ENCODE peak calls at places on chromosomes 4 and X, in ten cellular contexts. One of them, this sample, is unnamed. For H3K9me3, the result is how much of the 10 kb centered on the place peaks cover.

GRCh38 chrX:54710920-54711319 is 87.1 kb downstream of the ITIH6 start:
- DNase-seq in A549: no peak
- DNase-seq in IMR-90: no peak
- DNase-seq in colonic mucosa: no peak
- DNase-seq in cardiac muscle cell: no peak
- DNase-seq in spleen: no peak
- DNase-seq in CD4-positive, alpha-beta T cell: no peak
- DNase-seq in ovary: no peak
- DNase-seq in body of pancreas: no peak
- DNase-seq in neural progenitor cell: no peak
- DNase-seq in this sample: no peak

GRCh38 chr4:71709961-71710360 is 73.9 kb downstream of the GC start:
- DNase-seq in A549: no peak
- DNase-seq in IMR-90: no peak
- DNase-seq in colonic mucosa: no peak
- DNase-seq in cardiac muscle cell: peak
- DNase-seq in spleen: no peak
- DNase-seq in CD4-positive, alpha-beta T cell: no peak
- DNase-seq in ovary: no peak
- DNase-seq in body of pancreas: no peak
- DNase-seq in neural progenitor cell: peak
- DNase-seq in this sample: no peak

GRCh38 chr4:664713-665231 is 9.3 kb downstream of the ATP5ME start:
- DNase-seq in A549: no peak
- DNase-seq in IMR-90: no peak
- DNase-seq in colonic mucosa: no peak
- DNase-seq in cardiac muscle cell: no peak
- DNase-seq in spleen: peak
- DNase-seq in CD4-positive, alpha-beta T cell: no peak
- DNase-seq in ovary: peak
- DNase-seq in body of pancreas: no peak
- DNase-seq in neural progenitor cell: no peak
- DNase-seq in this sample: no peak

GRCh38 chr4:157700898-157701694 is 471.7 kb downstream of the GASK1B start:
- DNase-seq in A549: no peak
- DNase-seq in IMR-90: no peak
- DNase-seq in colonic mucosa: no peak
- DNase-seq in cardiac muscle cell: peak
- DNase-seq in spleen: no peak
- DNase-seq in CD4-positive, alpha-beta T cell: no peak
- DNase-seq in ovary: no peak
- DNase-seq in body of pancreas: no peak
- DNase-seq in neural progenitor cell: no peak
- DNase-seq in this sample: no peak

GRCh38 chr4:3369781-3370660 is 71.7 kb upstream of the HGFAC start:
- DNase-seq in A549: no peak
- DNase-seq in IMR-90: peak
- DNase-seq in colonic mucosa: no peak
- DNase-seq in cardiac muscle cell: peak
- DNase-seq in spleen: no peak
- DNase-seq in CD4-positive, alpha-beta T cell: no peak
- DNase-seq in ovary: no peak
- DNase-seq in body of pancreas: no peak
- DNase-seq in neural progenitor cell: peak
- DNase-seq in this sample: no peak

GRCh38 chr4:119093042-119093827 is 42.4 kb upstream of the MYOZ2 start:
- DNase-seq in A549: peak
- DNase-seq in IMR-90: peak
- DNase-seq in colonic mucosa: peak
- DNase-seq in cardiac muscle cell: no peak
- DNase-seq in spleen: no peak
- DNase-seq in CD4-positive, alpha-beta T cell: no peak
- DNase-seq in ovary: no peak
- DNase-seq in body of pancreas: no peak
- DNase-seq in neural progenitor cell: no peak
- DNase-seq in this sample: no peak

GRCh38 chr4:38119663-38120374 is 159.6 kb downstream of the PTTG2 start:
- DNase-seq in A549: no peak
- DNase-seq in IMR-90: peak
- DNase-seq in colonic mucosa: no peak
- DNase-seq in cardiac muscle cell: peak
- DNase-seq in spleen: no peak
- DNase-seq in CD4-positive, alpha-beta T cell: no peak
- DNase-seq in ovary: peak
- DNase-seq in body of pancreas: no peak
- DNase-seq in neural progenitor cell: no peak
- DNase-seq in this sample: peak

GRCh38 chrX:110954428-110954827 is 141.6 kb upstream of the PAK3 start:
- DNase-seq in A549: no peak
- DNase-seq in IMR-90: no peak
- DNase-seq in colonic mucosa: no peak
- DNase-seq in cardiac muscle cell: no peak
- DNase-seq in spleen: no peak
- DNase-seq in CD4-positive, alpha-beta T cell: no peak
- DNase-seq in ovary: no peak
- DNase-seq in body of pancreas: no peak
- DNase-seq in neural progenitor cell: no peak
- DNase-seq in this sample: no peak

GRCh38 chr4:119337010-119337409 is 15.1 kb upstream of the FABP2 start:
- DNase-seq in A549: no peak
- DNase-seq in IMR-90: no peak
- DNase-seq in colonic mucosa: no peak
- DNase-seq in cardiac muscle cell: peak
- DNase-seq in spleen: no peak
- DNase-seq in CD4-positive, alpha-beta T cell: no peak
- DNase-seq in ovary: no peak
- DNase-seq in body of pancreas: no peak
- DNase-seq in neural progenitor cell: no peak
- DNase-seq in this sample: no peak

GRCh38 chrX:45200741-45201234 is at the start of gene DIPK2B:
- DNase-seq in A549: no peak
- DNase-seq in IMR-90: no peak
- DNase-seq in colonic mucosa: no peak
- DNase-seq in cardiac muscle cell: no peak
- DNase-seq in spleen: no peak
- DNase-seq in CD4-positive, alpha-beta T cell: no peak
- DNase-seq in ovary: no peak
- DNase-seq in body of pancreas: no peak
- DNase-seq in neural progenitor cell: no peak
- DNase-seq in this sample: no peak

GRCh38 chr4:108152980-108153379 is 15.8 kb downstream of the LEF1 start:
- DNase-seq in A549: no peak
- DNase-seq in IMR-90: no peak
- DNase-seq in colonic mucosa: no peak
- DNase-seq in cardiac muscle cell: no peak
- DNase-seq in spleen: no peak
- DNase-seq in CD4-positive, alpha-beta T cell: no peak
- DNase-seq in ovary: no peak
- DNase-seq in body of pancreas: no peak
- DNase-seq in neural progenitor cell: no peak
- DNase-seq in this sample: no peak

GRCh38 chrX:1385824-1386223 is 6.1 kb downstream of the SLC25A6 start:
- DNase-seq in A549: no peak
- DNase-seq in IMR-90: no peak
- DNase-seq in colonic mucosa: no peak
- DNase-seq in cardiac muscle cell: no peak
- DNase-seq in spleen: peak
- DNase-seq in CD4-positive, alpha-beta T cell: no peak
- DNase-seq in ovary: peak
- DNase-seq in body of pancreas: no peak
- DNase-seq in neural progenitor cell: no peak
- DNase-seq in this sample: no peak

GRCh38 chrX:386768-387575 is at the start of gene PPP2R3B:
- DNase-seq in A549: peak
- DNase-seq in IMR-90: peak
- DNase-seq in colonic mucosa: peak
- DNase-seq in cardiac muscle cell: peak
- DNase-seq in spleen: peak
- DNase-seq in CD4-positive, alpha-beta T cell: peak
- DNase-seq in ovary: peak
- DNase-seq in body of pancreas: peak
- DNase-seq in neural progenitor cell: peak
- DNase-seq in this sample: peak

GRCh38 chrX:63657821-63658220 is 127.2 kb downstream of the ARHGEF9 start:
- DNase-seq in A549: no peak
- DNase-seq in IMR-90: peak
- DNase-seq in colonic mucosa: no peak
- DNase-seq in cardiac muscle cell: peak
- DNase-seq in spleen: no peak
- DNase-seq in CD4-positive, alpha-beta T cell: no peak
- DNase-seq in ovary: no peak
- DNase-seq in body of pancreas: no peak
- DNase-seq in neural progenitor cell: no peak
- DNase-seq in this sample: no peak

GRCh38 chrX:50068893-50069292 is 131.9 kb downstream of the AKAP4 start:
- DNase-seq in A549: no peak
- DNase-seq in IMR-90: no peak
- DNase-seq in colonic mucosa: no peak
- DNase-seq in cardiac muscle cell: no peak
- DNase-seq in spleen: no peak
- DNase-seq in CD4-positive, alpha-beta T cell: no peak
- DNase-seq in ovary: no peak
- DNase-seq in body of pancreas: no peak
- DNase-seq in neural progenitor cell: no peak
- DNase-seq in this sample: no peak

GRCh38 chrX:50067435-50068292 is 133.1 kb downstream of the AKAP4 start:
- DNase-seq in A549: peak
- DNase-seq in IMR-90: peak
- DNase-seq in colonic mucosa: peak
- DNase-seq in cardiac muscle cell: peak
- DNase-seq in spleen: no peak
- DNase-seq in CD4-positive, alpha-beta T cell: no peak
- DNase-seq in ovary: no peak
- DNase-seq in body of pancreas: peak
- DNase-seq in neural progenitor cell: peak
- DNase-seq in this sample: peak

GRCh38 chrX:50071507-50071906 is 129.3 kb downstream of the AKAP4 start:
- DNase-seq in A549: no peak
- DNase-seq in IMR-90: no peak
- DNase-seq in colonic mucosa: no peak
- DNase-seq in cardiac muscle cell: no peak
- DNase-seq in spleen: no peak
- DNase-seq in CD4-positive, alpha-beta T cell: no peak
- DNase-seq in ovary: no peak
- DNase-seq in body of pancreas: no peak
- DNase-seq in neural progenitor cell: no peak
- DNase-seq in this sample: no peak

GRCh38 chrX:50066318-50066937 is 134.4 kb downstream of the AKAP4 start:
- DNase-seq in A549: no peak
- DNase-seq in IMR-90: no peak
- DNase-seq in colonic mucosa: no peak
- DNase-seq in cardiac muscle cell: no peak
- DNase-seq in spleen: no peak
- DNase-seq in CD4-positive, alpha-beta T cell: no peak
- DNase-seq in ovary: no peak
- DNase-seq in body of pancreas: no peak
- DNase-seq in neural progenitor cell: no peak
- DNase-seq in this sample: no peak

GRCh38 chrX:50068293-50068568 is 132.6 kb downstream of the AKAP4 start:
- DNase-seq in A549: no peak
- DNase-seq in IMR-90: no peak
- DNase-seq in colonic mucosa: no peak
- DNase-seq in cardiac muscle cell: no peak
- DNase-seq in spleen: no peak
- DNase-seq in CD4-positive, alpha-beta T cell: no peak
- DNase-seq in ovary: no peak
- DNase-seq in body of pancreas: no peak
- DNase-seq in neural progenitor cell: no peak
- DNase-seq in this sample: no peak
- H3K27ac ChIP-seq in A549: no peak
- H3K27ac ChIP-seq in IMR-90: no peak
- H3K27ac ChIP-seq in colonic mucosa: no peak
- H3K27ac ChIP-seq in cardiac muscle cell: no peak
- H3K27ac ChIP-seq in spleen: no peak
- H3K27ac ChIP-seq in CD4-positive, alpha-beta T cell: no peak
- H3K27ac ChIP-seq in ovary: no peak
- H3K27ac ChIP-seq in body of pancreas: no peak
- H3K27ac ChIP-seq in neural progenitor cell: no peak
- H3K27ac ChIP-seq in this sample: no peak

DNA sequence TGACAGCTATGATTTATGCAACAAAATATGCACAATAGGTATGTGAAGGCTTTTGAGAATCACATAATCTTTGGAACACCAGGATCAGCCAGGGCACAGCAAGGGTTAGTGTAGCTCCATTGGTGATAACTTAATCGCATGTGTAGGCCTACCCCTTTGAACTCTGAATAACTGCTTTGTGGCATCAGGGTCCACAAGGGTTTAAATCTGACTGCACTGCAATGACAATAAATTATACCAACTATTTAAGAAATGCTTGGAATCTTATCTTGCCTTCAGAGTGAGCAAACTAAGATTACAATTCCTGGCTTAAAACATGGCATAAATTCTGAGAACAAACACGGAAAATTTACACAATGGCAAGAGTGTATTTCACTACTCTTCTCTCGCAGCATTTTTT is 245.8 kb downstream of the FBXO8 start:
- DNase-seq in A549: no peak
- DNase-seq in IMR-90: no peak
- DNase-seq in colonic mucosa: no peak
- DNase-seq in cardiac muscle cell: peak
- DNase-seq in spleen: no peak
- DNase-seq in CD4-positive, alpha-beta T cell: no peak
- DNase-seq in ovary: no peak
- DNase-seq in body of pancreas: no peak
- DNase-seq in neural progenitor cell: no peak
- DNase-seq in this sample: no peak
- H3K9me3 ChIP-seq in A549: under half
- H3K9me3 ChIP-seq in IMR-90: under half
- H3K9me3 ChIP-seq in colonic mucosa: under half
- H3K9me3 ChIP-seq in cardiac muscle cell: under half
- H3K9me3 ChIP-seq in spleen: under half
- H3K9me3 ChIP-seq in CD4-positive, alpha-beta T cell: under half
- H3K9me3 ChIP-seq in ovary: under half
- H3K9me3 ChIP-seq in body of pancreas: under half
- H3K9me3 ChIP-seq in neural progenitor cell: under half
- H3K9me3 ChIP-seq in this sample: under half

DNA sequence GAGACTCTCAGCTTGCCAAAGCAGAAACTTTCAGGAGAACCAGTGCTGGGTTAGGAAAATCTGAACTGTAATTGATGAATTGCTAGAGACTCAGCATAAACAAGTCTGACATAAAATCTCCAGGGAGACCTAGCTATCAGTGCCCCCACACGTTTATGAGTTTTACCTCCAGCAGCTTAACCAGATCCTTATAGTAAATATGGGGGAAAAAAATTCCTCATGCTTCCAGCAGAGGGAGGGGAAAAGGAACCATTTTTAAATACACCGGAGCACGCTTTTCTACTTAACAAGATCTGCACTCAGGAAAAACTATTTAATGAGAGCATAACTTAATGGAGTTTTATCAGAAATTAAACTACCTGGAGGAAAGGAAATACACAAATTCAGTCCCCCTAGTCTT is 1040.7 kb upstream of the INTU start:
- DNase-seq in A549: no peak
- DNase-seq in IMR-90: peak
- DNase-seq in colonic mucosa: no peak
- DNase-seq in cardiac muscle cell: peak
- DNase-seq in spleen: no peak
- DNase-seq in CD4-positive, alpha-beta T cell: no peak
- DNase-seq in ovary: no peak
- DNase-seq in body of pancreas: no peak
- DNase-seq in neural progenitor cell: no peak
- DNase-seq in this sample: no peak
- TF ChIP-seq CTCF in A549: no peak
- TF ChIP-seq CTCF in IMR-90: peak
- TF ChIP-seq CTCF in colonic mucosa: no peak
- TF ChIP-seq CTCF in cardiac muscle cell: peak
- TF ChIP-seq CTCF in spleen: no peak
- TF ChIP-seq CTCF in CD4-positive, alpha-beta T cell: no peak
- TF ChIP-seq CTCF in ovary: no peak
- TF ChIP-seq CTCF in body of pancreas: no peak
- TF ChIP-seq CTCF in neural progenitor cell: peak
- TF ChIP-seq CTCF in this sample: peak

GRCh38 chr4:116055857-116056827 is 942.7 kb upstream of the NDST4 start:
- DNase-seq in A549: no peak
- DNase-seq in IMR-90: no peak
- DNase-seq in colonic mucosa: no peak
- DNase-seq in cardiac muscle cell: peak
- DNase-seq in spleen: no peak
- DNase-seq in CD4-positive, alpha-beta T cell: no peak
- DNase-seq in ovary: no peak
- DNase-seq in body of pancreas: no peak
- DNase-seq in neural progenitor cell: peak
- DNase-seq in this sample: no peak
- H3K27ac ChIP-seq in A549: no peak
- H3K27ac ChIP-seq in IMR-90: no peak
- H3K27ac ChIP-seq in colonic mucosa: no peak
- H3K27ac ChIP-seq in cardiac muscle cell: no peak
- H3K27ac ChIP-seq in spleen: no peak
- H3K27ac ChIP-seq in CD4-positive, alpha-beta T cell: no peak
- H3K27ac ChIP-seq in ovary: no peak
- H3K27ac ChIP-seq in body of pancreas: no peak
- H3K27ac ChIP-seq in neural progenitor cell: no peak
- H3K27ac ChIP-seq in this sample: no peak